ENCODE peak calls at places on chromosome 20, in nine cellular contexts. I is AG10803; G is foreskin fibroblast; B is kidney; R is dorsolateral prefrontal cortex; L is T-helper 22 cell; S is AG08396; V is stimulated activated naive CD8-positive, alpha-beta T cell treated with anti-CD3 and anti-CD28 coated beads, Interleukin-15, amount 100 ng/mL, for 72 hours; P is NCI-H748 treated with DMSO at 0.1 percent for 48 hours. K is an unnamed sample.

GRCh38 chr20:52958206-52958605 is 14.0 kb upstream of the TSHZ2 start:
- DNase-seq in L (no peak), P (no peak), B (no peak), I (no peak), R (no peak), V (no peak), S (no peak), G (no peak), K (no peak)

GRCh38 chr20:52500150-52500549 is 308.6 kb upstream of the ZFP64 start:
- DNase-seq in I (no peak), L (no peak), R (no peak), S (no peak), G (no peak), V (no peak), P (no peak), B (no peak), K (no peak)

GRCh38 chr20:51639206-51639832 is 96.8 kb upstream of the NFATC2 start:
- DNase-seq in I (peak; percentile 49), R (peak; percentile 79), S (peak; percentile 59), L (no peak), P (peak; percentile 31), G (peak; percentile 50), V (peak; percentile 59), B (no peak), K (no peak)

GRCh38 chr20:18056174-18057105 is 1.3 kb downstream of the OVOL2 start:
- DNase-seq in R (no peak), V (peak; percentile 10), S (peak; percentile 26), B (peak; percentile 81), P (peak; percentile 86), L (no peak), I (no peak), G (peak; percentile 9), K (no peak)

GRCh38 chr20:48820649-48820973 is 7.2 kb downstream of the PREX1 start:
- DNase-seq in I (no peak), B (no peak), R (no peak), S (no peak), L (no peak), G (no peak), P (no peak), V (no peak), K (no peak)

GRCh38 chr20:17960927-17961599 is 7.5 kb downstream of the SNX5 start:
- DNase-seq in V (no peak), G (peak; percentile 63), P (no peak), R (no peak), L (no peak), S (no peak), B (no peak), I (peak; percentile 78), K (no peak)

GRCh38 chr20:37315293-37316110 is 26.0 kb downstream of the MANBAL start:
- DNase-seq in P (no peak), G (peak; percentile 58), R (no peak), I (peak; percentile 87), L (no peak), S (peak; percentile 88), V (no peak), B (peak; percentile 93), K (peak; percentile 61)

GRCh38 chr20:36408219-36408618 is 102.1 kb downstream of the DLGAP4 start:
- DNase-seq in I (peak; percentile 9), V (no peak), P (peak; percentile 4), B (peak; percentile 66), R (peak; percentile 66), S (peak; percentile 40), G (peak; percentile 32), L (no peak), K (no peak)

GRCh38 chr20:63186528-63187316 is 29.2 kb downstream of the YTHDF1 start:
- DNase-seq in V (no peak), R (no peak), P (no peak), I (no peak), G (no peak), L (no peak), B (peak; percentile 60), S (no peak), K (no peak)

GRCh38 chr20:1757072-1757471 is 99.5 kb upstream of the SIRPG start:
- DNase-seq in L (no peak), I (peak; percentile 8), B (no peak), S (no peak), R (no peak), V (no peak), G (no peak), P (no peak), K (no peak)

GRCh38 chr20:59735486-59735885 is 131.1 kb downstream of the PHACTR3 start:
- DNase-seq in V (no peak), G (no peak), P (no peak), R (peak; percentile 3), I (no peak), B (no peak), L (no peak), S (no peak), K (no peak)

GRCh38 chr20:62611794-62612193 is 30.5 kb upstream of the SLCO4A1 start:
- DNase-seq in P (no peak), V (no peak), I (no peak), R (no peak), B (peak; percentile 55), L (no peak), S (no peak), G (no peak), K (no peak)

GRCh38 chr20:12229891-12230290 is 312.2 kb downstream of the BTBD3 start:
- DNase-seq in R (no peak), V (no peak), G (no peak), B (no peak), L (no peak), S (no peak), I (no peak), P (no peak), K (no peak)

GRCh38 chr20:5001174-5002076 is at the start of gene SLC23A2:
- DNase-seq in B (peak; percentile 76), P (peak; percentile 46), R (peak; percentile 57), G (no peak), S (peak; percentile 85), V (peak; percentile 54), L (peak; percentile 54), I (no peak), K (peak; percentile 32)

GRCh38 chr20:15905661-15906060 is 667.6 kb downstream of the KIF16B start:
- DNase-seq in S (no peak), P (no peak), R (no peak), L (no peak), V (no peak), B (no peak), I (no peak), G (no peak), K (no peak)

GRCh38 chr20:36469973-36470372 is 71.3 kb upstream of the MYL9 start:
- DNase-seq in V (no peak), B (no peak), R (no peak), P (no peak), I (no peak), S (no peak), L (no peak), G (no peak), K (no peak)

GRCh38 chr20:63183422-63184146 is 32.3 kb downstream of the YTHDF1 start:
- DNase-seq in R (peak; percentile 51), G (no peak), I (no peak), S (peak; percentile 73), B (peak; percentile 61), P (no peak), V (peak; percentile 64), L (no peak), K (no peak)

GRCh38 chr20:57586370-57586793 is 25.5 kb downstream of the PCK1 start:
- DNase-seq in V (no peak), L (no peak), P (no peak), S (no peak), R (no peak), G (no peak), B (peak; percentile 91), I (no peak), K (no peak)

GRCh38 chr20:58652606-58653303 is 1.7 kb downstream of the STX16 start:
- DNase-seq in R (no peak), L (no peak), P (no peak), V (no peak), G (no peak), I (no peak), S (no peak), B (no peak), K (no peak)

GRCh38 chr20:32465092-32465900 is 107.2 kb downstream of the ASXL1 start:
- DNase-seq in V (no peak), G (peak; percentile 77), B (peak; percentile 96), S (peak; percentile 63), R (no peak), I (peak; percentile 42), L (no peak), P (no peak), K (no peak)

GRCh38 chr20:37992802-37993538 is 40.3 kb downstream of the TTI1 start:
- DNase-seq in G (peak; percentile 81), I (peak; percentile 93), L (no peak), P (no peak), S (peak; percentile 73), R (no peak), B (no peak), V (no peak), K (no peak)

GRCh38 chr20:3798405-3798768 is 2.3 kb downstream of the CDC25B start:
- DNase-seq in R (no peak), V (no peak), G (no peak), B (peak; percentile 39), P (no peak), I (no peak), S (no peak), L (no peak), K (no peak)

GRCh38 chr20:44057698-44058675 is 129.0 kb downstream of the JPH2 start:
- DNase-seq in I (peak; percentile 74), P (no peak), S (no peak), L (no peak), R (no peak), V (no peak), B (no peak), G (peak; percentile 76), K (no peak)

GRCh38 chr20:10783660-10784336 is 110.0 kb upstream of the JAG1 start:
- DNase-seq in I (no peak), G (no peak), S (no peak), R (no peak), P (no peak), B (no peak), V (no peak), L (no peak), K (no peak)

GRCh38 chr20:33490934-33491656 is 1.2 kb downstream of the CBFA2T2 start:
- DNase-seq in P (no peak), V (no peak), I (no peak), L (no peak), G (no peak), R (no peak), B (no peak), S (no peak), K (no peak)

GRCh38 chr20:35020108-35021031 is 64.7 kb downstream of the MYH7B start:
- DNase-seq in I (peak; percentile 31), S (no peak), B (no peak), V (no peak), R (no peak), L (no peak), P (no peak), G (no peak), K (no peak)

GRCh38 chr20:35306931-35307517 is 14.8 kb upstream of the FAM83C start:
- DNase-seq in V (no peak), G (peak; percentile 86), I (peak; percentile 71), R (peak; percentile 70), L (no peak), B (no peak), S (peak; percentile 49), P (peak; percentile 7), K (no peak)

GRCh38 chr20:17541996-17542395 is 10.8 kb upstream of the BFSP1 start:
- DNase-seq in R (no peak), B (no peak), G (peak; percentile 52), P (no peak), V (no peak), S (peak; percentile 48), I (peak; percentile 91), L (no peak), K (no peak)

GRCh38 chr20:5797843-5798462 is 47.8 kb downstream of the SHLD1 start:
- DNase-seq in P (no peak), V (no peak), I (no peak), G (no peak), L (no peak), S (no peak), R (no peak), B (no peak), K (peak; percentile 71)